ENCODE peak calls at places on chromosomes 13 and 19, in six cellular contexts. L is breast epithelium; Y is effector memory CD4-positive, alpha-beta T cell; Q is body of pancreas; S is GM23338; A is stomach. N is an unnamed sample.

GRCh38 chr19:48858984-48859710 is 9.3 kb downstream of the PLEKHA4 start:
- DNase-seq in L (no peak), Y (peak), Q (peak), S (peak), A (no peak), N (no peak)

GRCh38 chr19:31715249-31715944 is 366.2 kb upstream of the TSHZ3 start:
- DNase-seq in L (no peak), Y (no peak), Q (no peak), S (peak), A (no peak), N (no peak)

GRCh38 chr19:52189745-52190678 is at the start of gene PPP2R1A:
- DNase-seq in L (peak), Y (peak), Q (peak), S (peak), A (peak), N (peak)

GRCh38 chr13:24905242-24905641 is 141.3 kb downstream of the RNF17 start:
- DNase-seq in L (no peak), Y (no peak), Q (no peak), S (no peak), A (no peak), N (no peak)

GRCh38 chr13:27440408-27440807 is 10.0 kb downstream of the MTIF3 start:
- DNase-seq in L (no peak), Y (no peak), Q (no peak), S (no peak), A (no peak), N (no peak)

GRCh38 chr13:41802684-41803554 is 158.0 kb downstream of the VWA8 start:
- DNase-seq in L (no peak), Y (no peak), Q (no peak), S (no peak), A (no peak), N (no peak)

GRCh38 chr19:54207908-54208783 is 7.5 kb downstream of the RPS9 start:
- DNase-seq in L (peak), Y (no peak), Q (peak), S (no peak), A (peak), N (no peak)

GRCh38 chr19:4234142-4234861 is 5.0 kb downstream of the EBI3 start:
- DNase-seq in L (no peak), Y (no peak), Q (no peak), S (no peak), A (no peak), N (no peak)

GRCh38 chr19:5103061-5103701 is 134.3 kb downstream of the KDM4B start:
- DNase-seq in L (no peak), Y (no peak), Q (peak), S (no peak), A (peak), N (no peak)

GRCh38 chr19:1122972-1123363 is 19.2 kb downstream of the GPX4 start:
- DNase-seq in L (no peak), Y (no peak), Q (no peak), S (peak), A (peak), N (no peak)

GRCh38 chr13:29284726-29285125 is 310.8 kb downstream of the SLC7A1 start:
- DNase-seq in L (no peak), Y (no peak), Q (no peak), S (peak), A (no peak), N (no peak)

GRCh38 chr19:41386442-41386841 is 10.1 kb downstream of the TMEM91 start:
- DNase-seq in L (no peak), Y (no peak), Q (no peak), S (no peak), A (no peak), N (no peak)

DNA sequence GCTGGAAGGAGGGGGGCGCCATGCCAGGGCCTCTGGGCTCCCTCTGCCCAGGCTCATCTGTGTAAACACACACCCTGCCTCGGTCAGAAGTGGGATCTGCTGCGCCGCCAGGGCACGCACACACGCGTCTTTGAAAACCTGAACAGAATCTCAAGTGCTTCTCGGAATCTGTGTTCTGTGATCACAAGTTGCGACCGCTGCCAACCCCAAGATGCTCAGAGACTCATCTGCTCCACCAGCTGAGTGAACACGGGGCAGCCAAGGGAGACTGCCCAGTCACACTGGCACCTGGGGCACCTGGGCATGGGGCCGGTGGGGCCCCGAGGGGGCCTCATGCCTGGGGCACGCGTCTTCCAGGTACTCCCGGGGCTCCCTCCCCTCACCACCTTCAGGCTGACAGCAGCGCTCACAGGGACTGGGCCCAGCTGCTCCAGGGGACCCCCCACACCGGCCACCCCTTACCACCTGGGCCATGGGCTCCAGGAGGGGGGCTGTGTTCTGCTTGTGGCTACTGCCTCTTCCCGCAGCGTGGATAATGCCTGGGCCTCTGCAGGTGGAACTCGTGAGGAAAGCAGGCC is 59.0 kb downstream of the KLF2 start:
- DNase-seq in L (no peak), Y (no peak), Q (no peak), S (no peak), A (no peak), N (no peak)
- H3K27ac ChIP-seq in L (peak), Y (peak), Q (no peak), S (no peak), A (peak), N (no peak)

GRCh38 chr13:44574466-44574855 is 1.7 kb downstream of the TSC22D1 start:
- DNase-seq in L (no peak), Y (no peak), Q (no peak), S (no peak), A (no peak), N (no peak)

GRCh38 chr13:44575741-44576395 is at the start of gene TSC22D1:
- DNase-seq in L (no peak), Y (peak), Q (peak), S (peak), A (peak), N (no peak)

GRCh38 chr13:44573790-44574465 is 2.2 kb downstream of the TSC22D1 start:
- DNase-seq in L (no peak), Y (no peak), Q (peak), S (peak), A (peak), N (no peak)

GRCh38 chr13:44576396-44577235 is 486 bp upstream of the TSC22D1 start:
- DNase-seq in L (no peak), Y (peak), Q (peak), S (no peak), A (peak), N (no peak)

DNA sequence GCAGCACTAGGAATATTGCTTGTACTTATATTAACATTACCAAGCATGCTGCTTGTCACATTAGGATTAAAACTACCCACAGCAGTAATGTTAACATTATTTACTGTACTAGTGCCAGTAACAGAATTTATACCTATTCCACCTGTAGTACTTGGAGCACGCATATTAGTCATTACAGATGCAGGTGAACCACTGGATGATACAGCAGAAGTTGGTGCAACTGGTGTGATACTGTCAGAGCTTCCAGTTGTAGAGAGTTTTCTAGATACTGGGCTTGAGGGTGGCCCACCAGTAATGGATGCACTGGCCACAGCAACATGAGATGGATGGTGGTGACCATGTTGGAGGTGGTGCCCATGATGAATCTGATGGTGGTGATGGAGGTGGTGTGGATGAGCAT is 1.1 kb downstream of the TSC22D1 start:
- DNase-seq in L (no peak), Y (no peak), Q (no peak), S (no peak), A (no peak), N (no peak)
- H3K27ac ChIP-seq in L (no peak), Y (peak), Q (no peak), S (no peak), A (peak), N (no peak)

GRCh38 chr19:3048190-3048533 is 14.1 kb downstream of the TLE5 start:
- DNase-seq in L (no peak), Y (no peak), Q (no peak), S (no peak), A (no peak), N (no peak)
- H3K27ac ChIP-seq in L (peak), Y (peak), Q (no peak), S (no peak), A (peak), N (no peak)

GRCh38 chr13:30301827-30302226 is 5.5 kb downstream of the KATNAL1 start:
- DNase-seq in L (no peak), Y (no peak), Q (no peak), S (no peak), A (no peak), N (no peak)
- H3K27ac ChIP-seq in L (no peak), Y (no peak), Q (no peak), S (no peak), A (no peak), N (no peak)

N was measured in iPS DF 6.9.